ENCODE peak calls at places on chromosomes 7 and 10, in six cellular contexts. D, K, P, J, E and N are unnamed samples.

GRCh38 chr10:84768132-84768531 is 439.7 kb downstream of the CCSER2 start:
- DNase-seq in D (no peak), K (no peak), P (no peak), J (no peak), E (no peak), N (no peak)

GRCh38 chr7:156950381-156950858 is 908 bp downstream of the NOM1 start:
- DNase-seq in D (peak), K (no peak), P (no peak), J (peak), E (peak), N (no peak)

GRCh38 chr10:110076559-110077318 is 69.0 kb downstream of the ADD3 start:
- DNase-seq in D (peak), K (peak), P (no peak), J (peak), E (peak), N (no peak)

GRCh38 chr7:138608292-138608691 is 92.9 kb downstream of the SVOPL start:
- DNase-seq in D (peak), K (no peak), P (no peak), J (no peak), E (peak), N (no peak)

GRCh38 chr7:70463332-70463938 is 668.5 kb upstream of the GALNT17 start:
- DNase-seq in D (no peak), K (no peak), P (no peak), J (no peak), E (no peak), N (peak)

GRCh38 chr10:59622320-59622901 is 87.2 kb downstream of the SLC16A9 start:
- DNase-seq in D (peak), K (peak), P (peak), J (peak), E (peak), N (peak)

GRCh38 chr10:70456164-70456563 is 14.7 kb upstream of the NODAL start:
- DNase-seq in D (no peak), K (no peak), P (no peak), J (no peak), E (no peak), N (no peak)

GRCh38 chr7:82600601-82601000 is 157.0 kb upstream of the CACNA2D1 start:
- DNase-seq in D (peak), K (no peak), P (no peak), J (peak), E (peak), N (no peak)

GRCh38 chr7:150728609-150729008 is 8.6 kb upstream of the GIMAP5 start:
- DNase-seq in D (no peak), K (no peak), P (no peak), J (no peak), E (no peak), N (no peak)
- TF ChIP-seq CTCF in D (no peak), K (no peak), P (no peak), J (no peak), E (no peak), N (no peak)

GRCh38 chr7:27202741-27203134 is 2.8 kb upstream of the HOXA13 start:
- DNase-seq in D (no peak), K (no peak), P (no peak), J (no peak), E (no peak), N (no peak)
- H3K4me3 ChIP-seq in D (no peak), K (no peak), P (no peak), J (peak), E (no peak), N (no peak)

DNA sequence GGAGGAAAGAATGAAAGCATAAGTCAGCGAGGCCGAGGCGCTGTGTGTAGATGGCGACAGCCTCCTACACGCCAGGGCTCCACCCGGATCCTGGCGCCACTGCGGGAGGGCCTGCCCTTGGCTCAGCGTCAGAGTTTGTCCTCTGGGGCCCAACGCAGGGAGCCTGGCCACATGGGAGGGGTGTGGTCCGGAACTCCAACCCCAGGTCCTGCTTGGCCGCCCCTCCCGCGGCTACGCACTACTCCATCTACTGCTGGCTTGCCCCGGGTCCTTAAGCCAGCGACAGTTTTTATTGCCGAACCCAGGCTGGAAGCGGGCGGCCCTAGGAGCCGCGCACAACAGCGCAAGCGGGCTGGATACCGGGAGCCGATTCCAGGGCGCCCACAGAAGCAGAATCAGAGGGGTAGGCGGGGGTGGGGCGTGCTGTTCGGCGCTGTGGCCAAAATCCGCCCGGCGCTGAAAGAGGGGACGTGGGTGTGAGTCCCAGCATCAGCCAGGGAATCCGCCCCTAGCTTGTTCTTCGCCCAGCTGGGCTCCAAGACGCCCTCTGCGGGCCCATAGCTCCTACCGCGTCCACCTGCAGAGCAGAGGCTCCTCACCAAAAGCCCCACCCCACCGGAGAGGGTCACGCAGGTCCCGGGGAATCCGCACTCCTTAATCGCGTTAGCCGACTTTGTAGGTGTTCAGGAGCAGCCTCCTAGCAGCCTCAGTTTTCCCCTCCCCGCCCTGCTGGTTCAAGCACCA is 4.5 kb downstream of the KAZALD1 start:
- DNase-seq in D (peak), K (peak), P (no peak), J (peak), E (peak), N (peak)
- TF ChIP-seq CTCF in D (peak), K (peak), P (peak), J (peak), E (peak), N (peak)

GRCh38 chr10:124446830-124447740 is 2.8 kb downstream of the NKX1-2 start:
- DNase-seq in D (no peak), K (no peak), P (no peak), J (no peak), E (no peak), N (no peak)
- H3K4me3 ChIP-seq in D (no peak), K (no peak), P (no peak), J (no peak), E (no peak), N (no peak)